ENCODE peak calls at places on chromosome 11, in six cellular contexts. One of them, this sample, is unnamed. For H3K36me3, the result is how much of the 10 kb centered on the place peaks cover.

GRCh38 chr11:2106583-2107209 is 32.5 kb downstream of the IGF2 start:
- DNase-seq in H1: no peak
- DNase-seq in GM23248: no peak
- DNase-seq in heart left ventricle: no peak
- DNase-seq in Peyer's patch: no peak
- DNase-seq in body of pancreas: no peak
- DNase-seq in this sample: no peak

GRCh38 chr11:115287266-115287665 is 216.9 kb downstream of the CADM1 start:
- DNase-seq in H1: no peak
- DNase-seq in GM23248: no peak
- DNase-seq in heart left ventricle: no peak
- DNase-seq in Peyer's patch: no peak
- DNase-seq in body of pancreas: no peak
- DNase-seq in this sample: no peak

GRCh38 chr11:75337195-75337654 is 14.2 kb downstream of the ARRB1 start:
- DNase-seq in H1: no peak
- DNase-seq in GM23248: peak
- DNase-seq in heart left ventricle: peak
- DNase-seq in Peyer's patch: no peak
- DNase-seq in body of pancreas: no peak
- DNase-seq in this sample: peak

GRCh38 chr11:9956483-9956882 is 292.6 kb downstream of the SWAP70 start:
- DNase-seq in H1: no peak
- DNase-seq in GM23248: no peak
- DNase-seq in heart left ventricle: no peak
- DNase-seq in Peyer's patch: no peak
- DNase-seq in body of pancreas: no peak
- DNase-seq in this sample: no peak

GRCh38 chr11:78420796-78421209 is 3.2 kb upstream of the GAB2 start:
- DNase-seq in H1: no peak
- DNase-seq in GM23248: peak
- DNase-seq in heart left ventricle: peak
- DNase-seq in Peyer's patch: peak
- DNase-seq in body of pancreas: peak
- DNase-seq in this sample: no peak

GRCh38 chr11:100789500-100789899 is 102.4 kb downstream of the ARHGAP42 start:
- DNase-seq in H1: no peak
- DNase-seq in GM23248: no peak
- DNase-seq in heart left ventricle: peak
- DNase-seq in Peyer's patch: no peak
- DNase-seq in body of pancreas: peak
- DNase-seq in this sample: peak

GRCh38 chr11:100677796-100678195 is 9.3 kb upstream of the ARHGAP42 start:
- DNase-seq in H1: no peak
- DNase-seq in GM23248: no peak
- DNase-seq in heart left ventricle: no peak
- DNase-seq in Peyer's patch: no peak
- DNase-seq in body of pancreas: no peak
- DNase-seq in this sample: no peak

GRCh38 chr11:130122141-130122575 is 37.4 kb upstream of the ST14 start:
- DNase-seq in H1: no peak
- DNase-seq in GM23248: no peak
- DNase-seq in heart left ventricle: no peak
- DNase-seq in Peyer's patch: no peak
- DNase-seq in body of pancreas: no peak
- DNase-seq in this sample: no peak

GRCh38 chr11:61149624-61150615 is 11.3 kb downstream of the VPS37C start:
- DNase-seq in H1: no peak
- DNase-seq in GM23248: no peak
- DNase-seq in heart left ventricle: no peak
- DNase-seq in Peyer's patch: no peak
- DNase-seq in body of pancreas: peak
- DNase-seq in this sample: peak

GRCh38 chr11:30489076-30489475 is 97.1 kb downstream of the MPPED2 start:
- DNase-seq in H1: no peak
- DNase-seq in GM23248: no peak
- DNase-seq in heart left ventricle: no peak
- DNase-seq in Peyer's patch: no peak
- DNase-seq in body of pancreas: no peak
- DNase-seq in this sample: no peak

GRCh38 chr11:129853508-129854228 is 38.0 kb downstream of the TMEM45B start:
- DNase-seq in H1: no peak
- DNase-seq in GM23248: peak
- DNase-seq in heart left ventricle: no peak
- DNase-seq in Peyer's patch: peak
- DNase-seq in body of pancreas: peak
- DNase-seq in this sample: peak

GRCh38 chr11:114307524-114308203 is 11.5 kb downstream of the NNMT start:
- DNase-seq in H1: no peak
- DNase-seq in GM23248: peak
- DNase-seq in heart left ventricle: peak
- DNase-seq in Peyer's patch: no peak
- DNase-seq in body of pancreas: peak
- DNase-seq in this sample: no peak

GRCh38 chr11:107591098-107591445 is at the start of gene ELMOD1:
- DNase-seq in H1: peak
- DNase-seq in GM23248: peak
- DNase-seq in heart left ventricle: peak
- DNase-seq in Peyer's patch: no peak
- DNase-seq in body of pancreas: peak
- DNase-seq in this sample: no peak

GRCh38 chr11:87870081-87870480 is 305.2 kb downstream of the RAB38 start:
- DNase-seq in H1: no peak
- DNase-seq in GM23248: peak
- DNase-seq in heart left ventricle: no peak
- DNase-seq in Peyer's patch: no peak
- DNase-seq in body of pancreas: no peak
- DNase-seq in this sample: no peak

GRCh38 chr11:103806130-103806900 is 230.1 kb upstream of the DDI1 start:
- DNase-seq in H1: no peak
- DNase-seq in GM23248: peak
- DNase-seq in heart left ventricle: peak
- DNase-seq in Peyer's patch: no peak
- DNase-seq in body of pancreas: peak
- DNase-seq in this sample: no peak

GRCh38 chr11:1060885-1061616 is 13.6 kb upstream of the MUC2 start:
- DNase-seq in H1: no peak
- DNase-seq in GM23248: peak
- DNase-seq in heart left ventricle: peak
- DNase-seq in Peyer's patch: no peak
- DNase-seq in body of pancreas: peak
- DNase-seq in this sample: peak

GRCh38 chr11:81267246-81267645 is 1466.4 kb downstream of the FAM181B start:
- DNase-seq in H1: no peak
- DNase-seq in GM23248: no peak
- DNase-seq in heart left ventricle: no peak
- DNase-seq in Peyer's patch: no peak
- DNase-seq in body of pancreas: no peak
- DNase-seq in this sample: peak
- H3K4me3 ChIP-seq in H1: no peak
- H3K4me3 ChIP-seq in GM23248: no peak
- H3K4me3 ChIP-seq in heart left ventricle: no peak
- H3K4me3 ChIP-seq in Peyer's patch: no peak
- H3K4me3 ChIP-seq in body of pancreas: no peak
- H3K4me3 ChIP-seq in this sample: no peak

DNA sequence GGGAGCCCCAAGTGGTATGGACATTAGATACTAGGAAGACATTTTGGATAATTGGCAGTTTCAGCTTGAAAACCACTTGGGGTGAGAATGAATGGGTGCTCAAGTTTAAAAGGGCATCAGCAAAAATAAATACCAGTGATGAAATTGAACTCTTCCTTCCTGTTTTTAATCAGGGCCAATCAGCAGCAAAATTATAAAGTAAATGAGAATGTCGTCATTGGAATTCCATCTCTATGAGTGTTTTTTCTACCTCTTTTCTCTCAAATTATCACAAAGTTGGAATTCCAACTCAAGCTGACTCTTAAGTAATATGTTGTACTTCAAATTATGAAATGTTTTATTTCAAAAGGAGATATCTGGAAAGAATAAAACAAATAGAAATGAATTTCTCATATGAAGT is 730.6 kb downstream of the METTL15 start:
- DNase-seq in H1: no peak
- DNase-seq in GM23248: peak
- DNase-seq in heart left ventricle: no peak
- DNase-seq in Peyer's patch: no peak
- DNase-seq in body of pancreas: no peak
- DNase-seq in this sample: no peak
- H3K27ac ChIP-seq in H1: no peak
- H3K27ac ChIP-seq in GM23248: peak
- H3K27ac ChIP-seq in heart left ventricle: no peak
- H3K27ac ChIP-seq in Peyer's patch: no peak
- H3K27ac ChIP-seq in body of pancreas: no peak
- H3K27ac ChIP-seq in this sample: no peak

GRCh38 chr11:68816251-68816776 is 25.4 kb downstream of the CPT1A start:
- DNase-seq in H1: no peak
- DNase-seq in GM23248: no peak
- DNase-seq in heart left ventricle: no peak
- DNase-seq in Peyer's patch: no peak
- DNase-seq in body of pancreas: no peak
- DNase-seq in this sample: no peak
- H3K36me3 ChIP-seq in H1: under half
- H3K36me3 ChIP-seq in GM23248: under half
- H3K36me3 ChIP-seq in heart left ventricle: under half
- H3K36me3 ChIP-seq in Peyer's patch: under half
- H3K36me3 ChIP-seq in body of pancreas: under half
- H3K36me3 ChIP-seq in this sample: under half

GRCh38 chr11:76667271-76667818 is 3.2 kb downstream of the LRRC32 start:
- DNase-seq in H1: no peak
- DNase-seq in GM23248: no peak
- DNase-seq in heart left ventricle: peak
- DNase-seq in Peyer's patch: no peak
- DNase-seq in body of pancreas: peak
- DNase-seq in this sample: no peak

GRCh38 chr11:76668362-76669155 is 2.0 kb downstream of the LRRC32 start:
- DNase-seq in H1: no peak
- DNase-seq in GM23248: no peak
- DNase-seq in heart left ventricle: peak
- DNase-seq in Peyer's patch: no peak
- DNase-seq in body of pancreas: no peak
- DNase-seq in this sample: no peak

GRCh38 chr11:76666408-76666807 is 4.1 kb downstream of the LRRC32 start:
- DNase-seq in H1: no peak
- DNase-seq in GM23248: no peak
- DNase-seq in heart left ventricle: peak
- DNase-seq in Peyer's patch: no peak
- DNase-seq in body of pancreas: peak
- DNase-seq in this sample: no peak

GRCh38 chr11:76666830-76667229 is 3.7 kb downstream of the LRRC32 start:
- DNase-seq in H1: no peak
- DNase-seq in GM23248: no peak
- DNase-seq in heart left ventricle: peak
- DNase-seq in Peyer's patch: no peak
- DNase-seq in body of pancreas: no peak
- DNase-seq in this sample: no peak

DNA sequence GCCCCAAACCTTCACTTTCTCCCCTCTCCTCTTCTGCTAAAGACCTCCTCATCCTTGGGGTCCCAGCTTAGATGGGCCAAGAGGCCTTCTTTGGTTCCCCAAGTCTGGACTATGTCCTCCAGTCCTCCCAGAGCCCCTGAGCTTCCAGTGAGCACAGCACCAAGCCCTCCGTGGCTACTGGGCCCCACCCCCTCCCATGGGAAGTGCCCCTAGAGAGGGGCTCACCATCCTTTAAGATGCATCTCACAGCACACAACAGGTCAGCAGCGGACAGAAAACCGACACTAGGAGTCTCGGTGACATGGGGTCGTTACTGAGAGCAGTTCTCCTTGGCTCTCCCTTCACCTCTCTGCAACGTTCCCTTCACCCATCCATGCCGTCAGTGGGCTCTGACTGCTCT is 2.7 kb downstream of the LRRC32 start:
- DNase-seq in H1: no peak
- DNase-seq in GM23248: no peak
- DNase-seq in heart left ventricle: peak
- DNase-seq in Peyer's patch: no peak
- DNase-seq in body of pancreas: no peak
- DNase-seq in this sample: no peak
- H3K4me3 ChIP-seq in H1: no peak
- H3K4me3 ChIP-seq in GM23248: no peak
- H3K4me3 ChIP-seq in heart left ventricle: peak
- H3K4me3 ChIP-seq in Peyer's patch: no peak
- H3K4me3 ChIP-seq in body of pancreas: no peak
- H3K4me3 ChIP-seq in this sample: no peak

DNA sequence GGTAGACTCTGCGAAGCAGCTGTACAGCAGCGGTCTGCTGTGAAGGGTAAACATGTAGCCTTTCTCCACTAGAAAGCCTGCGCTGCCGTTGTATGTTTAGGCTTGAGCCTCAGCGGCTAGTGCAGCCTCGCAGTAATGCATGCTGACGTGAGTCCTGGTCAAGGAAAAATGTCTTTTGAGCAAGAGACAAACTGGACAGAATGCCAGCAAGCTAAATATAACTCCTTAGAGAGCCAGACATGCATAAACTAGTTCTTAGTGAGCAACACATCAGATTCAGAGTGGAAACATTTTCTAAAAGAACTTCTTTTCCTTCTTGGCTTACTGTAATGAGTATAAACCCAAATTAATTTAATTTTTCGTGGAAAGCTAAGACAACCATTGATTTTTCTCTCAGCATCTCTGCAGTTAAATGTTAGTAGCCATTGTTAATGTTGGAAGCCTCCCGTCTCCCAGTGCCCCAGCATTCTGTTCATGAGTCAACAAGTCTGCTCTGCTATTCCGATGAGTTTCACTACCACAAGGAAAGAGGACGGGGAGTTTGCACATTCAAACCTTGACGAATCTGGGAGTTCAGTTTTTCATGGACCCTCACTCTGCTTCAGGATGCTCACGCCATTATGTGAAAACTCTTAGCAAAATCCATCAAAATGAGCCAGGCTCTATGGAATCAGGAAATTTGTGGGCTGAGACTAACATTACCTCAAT is 51.4 kb downstream of the JAM3 start:
- DNase-seq in H1: no peak
- DNase-seq in GM23248: peak
- DNase-seq in heart left ventricle: peak
- DNase-seq in Peyer's patch: no peak
- DNase-seq in body of pancreas: no peak
- DNase-seq in this sample: no peak
- H3K27ac ChIP-seq in H1: no peak
- H3K27ac ChIP-seq in GM23248: peak
- H3K27ac ChIP-seq in heart left ventricle: peak
- H3K27ac ChIP-seq in Peyer's patch: peak
- H3K27ac ChIP-seq in body of pancreas: no peak
- H3K27ac ChIP-seq in this sample: peak

DNA sequence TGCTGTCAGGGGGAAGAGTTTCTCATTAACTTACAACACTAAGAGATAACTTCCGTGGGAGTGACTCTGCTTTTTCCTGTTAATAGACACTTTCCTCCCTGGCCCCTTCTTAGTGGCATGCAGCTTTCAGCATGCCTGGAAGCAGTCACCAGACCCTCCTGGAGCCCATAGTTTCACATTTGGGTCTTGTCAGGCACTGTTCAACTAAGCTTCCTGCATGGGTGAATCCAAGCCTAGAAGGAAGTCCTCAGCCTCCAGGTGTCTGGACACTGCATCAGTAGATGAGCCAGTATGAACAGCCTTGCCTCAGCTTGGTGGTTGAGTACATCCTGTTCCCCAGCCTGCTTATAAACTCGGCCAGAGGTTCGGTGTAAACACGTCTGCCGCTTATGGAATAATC is 68.1 kb downstream of the PPP6R3 start:
- DNase-seq in H1: no peak
- DNase-seq in GM23248: no peak
- DNase-seq in heart left ventricle: no peak
- DNase-seq in Peyer's patch: peak
- DNase-seq in body of pancreas: no peak
- DNase-seq in this sample: peak
- H3K36me3 ChIP-seq in H1: under half
- H3K36me3 ChIP-seq in GM23248: under half
- H3K36me3 ChIP-seq in heart left ventricle: under half
- H3K36me3 ChIP-seq in Peyer's patch: under half
- H3K36me3 ChIP-seq in body of pancreas: under half
- H3K36me3 ChIP-seq in this sample: under half